ENCODE peak calls at places on chromosomes 11 and 22, in eight cellular contexts. Y is neural crest cell, U is LNCaP clone FGC, F is GM10248, M is suprapubic skin, T is bronchial epithelial cell, O is mammary epithelial cell, X is thoracic aorta. R is an unnamed sample.
A peak's percentile ranks its signal among the peaks of the same experiment; 100 is the strongest.

GRCh38 chr11:34363363-34364084 is 5.7 kb upstream of the ABTB2 start:
- DNase-seq in Y (no peak), U (no peak), F (no peak), M (no peak), T (no peak), O (no peak), X (no peak), R (no peak)

GRCh38 chr11:86632499-86633269 is 39.7 kb downstream of the ME3 start:
- DNase-seq in Y (no peak), U (no peak), F (no peak), M (no peak), T (peak; percentile 96), O (peak; percentile 93), X (peak; percentile 24), R (peak; percentile 87)

GRCh38 chr11:17098632-17099031 is 21.2 kb upstream of the RPS13 start:
- DNase-seq in Y (no peak), U (no peak), F (no peak), M (no peak), T (no peak), O (no peak), X (no peak), R (no peak)

GRCh38 chr11:124829986-124830385 is 29.8 kb upstream of the MSANTD2 start:
- DNase-seq in Y (no peak), U (no peak), F (no peak), M (no peak), T (no peak), O (no peak), X (no peak), R (no peak)

GRCh38 chr11:25981998-25982397 is 349.9 kb upstream of the ANO3 start:
- DNase-seq in Y (peak; percentile 32), U (peak; percentile 47), F (peak; percentile 20), M (no peak), T (peak; percentile 72), O (peak; percentile 41), X (no peak), R (peak; percentile 46)

GRCh38 chr22:26325641-26326040 is 103.4 kb upstream of the ASPHD2 start:
- DNase-seq in Y (no peak), U (no peak), F (no peak), M (no peak), T (no peak), O (no peak), X (no peak), R (no peak)

GRCh38 chr22:49730656-49731055 is 97.0 kb downstream of the BRD1 start:
- DNase-seq in Y (no peak), U (no peak), F (no peak), M (no peak), T (no peak), O (no peak), X (no peak), R (no peak)

GRCh38 chr11:121754603-121755002 is 301.8 kb upstream of the SORL1-AS1 start:
- DNase-seq in Y (no peak), U (no peak), F (no peak), M (peak; percentile 75), T (no peak), O (no peak), X (no peak), R (no peak)

GRCh38 chr11:43738600-43739409 is 58.3 kb downstream of the HSD17B12 start:
- DNase-seq in Y (no peak), U (peak; percentile 46), F (no peak), M (no peak), T (peak; percentile 77), O (peak; percentile 60), X (no peak), R (peak; percentile 32)

GRCh38 chr11:130760515-130761125 is 155.7 kb downstream of the SNX19 start:
- DNase-seq in Y (no peak), U (no peak), F (no peak), M (no peak), T (no peak), O (no peak), X (no peak), R (no peak)

GRCh38 chr11:35393093-35393492 is 26.3 kb downstream of the SLC1A2 start:
- DNase-seq in Y (no peak), U (no peak), F (no peak), M (no peak), T (no peak), O (no peak), X (no peak), R (no peak)

GRCh38 chr22:33274941-33275443 is 216.8 kb upstream of the SYN3 start:
- DNase-seq in Y (no peak), U (no peak), F (no peak), M (no peak), T (no peak), O (no peak), X (no peak), R (no peak)

GRCh38 chr11:36509265-36509664 is 807 bp downstream of the TRAF6 start:
- DNase-seq in Y (no peak), U (no peak), F (peak; percentile 16), M (no peak), T (peak; percentile 31), O (peak; percentile 37), X (no peak), R (peak; percentile 7)

DNA sequence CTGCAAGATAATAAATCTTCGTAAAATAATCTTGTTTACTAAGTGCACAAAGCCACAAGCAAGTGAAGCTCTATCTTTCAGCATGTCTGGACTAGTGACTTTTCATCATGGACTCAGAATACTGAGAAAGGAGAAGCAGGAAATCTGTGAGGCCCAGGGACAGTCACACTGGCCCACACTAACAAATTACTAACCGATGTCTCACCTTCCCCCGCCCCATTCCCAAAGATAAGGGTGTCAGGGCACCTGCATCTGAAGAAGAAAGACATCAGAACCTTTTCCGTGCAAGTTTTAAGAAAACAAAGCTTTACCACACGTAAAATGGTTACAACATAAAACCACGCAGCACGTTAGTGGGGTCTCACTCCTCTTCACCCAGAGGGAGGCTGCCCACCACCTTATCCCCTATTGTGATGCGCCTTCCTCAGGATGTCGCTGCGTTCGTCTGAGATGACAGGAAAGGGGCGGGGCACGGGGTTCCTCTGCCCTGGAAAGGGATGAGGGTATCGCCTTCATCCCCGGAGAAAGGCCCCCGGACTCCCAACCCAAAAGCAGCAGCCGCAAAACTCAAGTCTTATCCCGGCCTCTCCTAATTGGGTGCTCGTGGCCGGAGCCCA is 603 bp downstream of the BTBD10 start:
- DNase-seq in Y (peak; percentile 54), U (no peak), F (peak; percentile 45), M (peak; percentile 82), T (peak; percentile 90), O (peak; percentile 82), X (peak; percentile 11), R (peak; percentile 72)
- TF ChIP-seq CTCF in Y (no peak), U (peak; percentile 39), F (no peak), M (no peak), T (no peak), O (no peak), X (no peak), R (no peak)

GRCh38 chr11:111871693-111872161 is 346 bp upstream of the ALG9 start:
- DNase-seq in Y (no peak), U (no peak), F (no peak), M (no peak), T (peak; percentile 1), O (no peak), X (no peak), R (no peak)

GRCh38 chr11:111870522-111870886 is 877 bp downstream of the ALG9 start:
- DNase-seq in Y (no peak), U (no peak), F (peak; percentile 13), M (no peak), T (no peak), O (no peak), X (no peak), R (no peak)

GRCh38 chr11:111870113-111870512 is 1.3 kb downstream of the ALG9 start:
- DNase-seq in Y (no peak), U (no peak), F (no peak), M (no peak), T (peak; percentile 48), O (peak; percentile 36), X (no peak), R (no peak)

GRCh38 chr11:111870887-111871692 is at the start of gene ALG9:
- DNase-seq in Y (peak; percentile 88), U (peak; percentile 53), F (peak; percentile 87), M (peak; percentile 91), T (peak; percentile 66), O (peak; percentile 80), X (peak; percentile 47), R (peak; percentile 67)
- TF ChIP-seq CTCF in Y (peak; percentile 54), U (peak; percentile 19), F (no peak), M (peak; percentile 18), T (peak; percentile 45), O (peak; percentile 47), X (peak; percentile 22), R (peak; percentile 38)

DNA sequence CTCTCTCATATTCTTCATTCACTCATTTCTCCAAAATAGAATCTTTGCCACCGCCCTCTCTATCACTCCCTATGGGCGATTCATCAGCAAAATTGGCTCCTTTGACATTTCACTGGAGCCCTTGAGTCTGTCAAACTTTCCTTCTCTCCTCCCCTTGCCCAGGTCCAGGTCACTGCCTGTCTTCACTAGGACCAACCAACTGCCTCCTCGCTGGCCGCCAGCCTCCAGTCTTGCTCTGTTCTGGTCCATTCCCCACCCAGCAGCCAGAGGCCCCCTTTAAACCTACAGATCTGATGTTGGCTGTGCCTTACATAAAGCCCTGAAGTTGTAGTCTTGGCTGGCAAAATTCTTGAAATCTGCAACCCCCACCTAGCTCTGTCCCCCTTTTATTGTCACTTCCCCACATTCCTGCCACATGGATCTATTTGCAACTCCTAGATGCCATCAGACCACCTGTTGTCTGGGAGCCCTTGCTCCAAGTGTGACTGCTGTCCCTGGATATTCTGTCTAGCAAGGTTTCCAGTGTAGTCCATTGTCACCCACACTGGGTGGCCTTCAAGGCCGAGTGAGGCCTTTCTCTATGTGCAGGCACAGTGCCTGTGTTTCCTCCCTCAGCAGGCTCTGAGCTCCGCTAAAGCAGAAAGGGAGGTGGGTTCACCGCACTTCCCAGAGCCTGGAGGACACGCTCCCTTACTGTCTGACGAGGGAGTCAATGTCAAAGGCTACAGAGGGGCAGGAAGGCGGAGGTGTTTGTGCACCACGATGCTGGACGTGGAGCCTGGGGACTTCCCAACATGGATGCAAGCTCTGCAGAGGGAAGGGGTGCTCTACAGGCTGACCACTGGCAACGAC is 25.5 kb downstream of the MYEOV start:
- DNase-seq in Y (no peak), U (no peak), F (no peak), M (peak; percentile 49), T (no peak), O (no peak), X (no peak), R (no peak)
- TF ChIP-seq CTCF in Y (no peak), U (no peak), F (no peak), M (no peak), T (no peak), O (no peak), X (no peak), R (no peak)

GRCh38 chr11:7651700-7652099 is 21.6 kb downstream of the CYB5R2 start:
- DNase-seq in Y (no peak), U (no peak), F (no peak), M (no peak), T (no peak), O (no peak), X (no peak), R (no peak)

GRCh38 chr11:7655253-7656217 is 17.8 kb downstream of the CYB5R2 start:
- DNase-seq in Y (no peak), U (no peak), F (no peak), M (no peak), T (no peak), O (no peak), X (no peak), R (no peak)

GRCh38 chr11:7654094-7654742 is 19.1 kb downstream of the CYB5R2 start:
- DNase-seq in Y (no peak), U (no peak), F (no peak), M (no peak), T (no peak), O (no peak), X (no peak), R (no peak)

GRCh38 chr11:7656704-7657103 is 16.6 kb downstream of the CYB5R2 start:
- DNase-seq in Y (no peak), U (no peak), F (no peak), M (no peak), T (no peak), O (no peak), X (no peak), R (no peak)

GRCh38 chr11:7657306-7658025 is 15.8 kb downstream of the CYB5R2 start:
- DNase-seq in Y (no peak), U (no peak), F (no peak), M (no peak), T (peak; percentile 67), O (peak; percentile 61), X (no peak), R (peak; percentile 60)
- TF ChIP-seq CTCF in Y (peak; percentile 67), U (peak; percentile 74), F (peak; percentile 53), M (peak; percentile 55), T (peak; percentile 87), O (peak; percentile 60), X (peak; percentile 25), R (peak; percentile 37)